ENCODE peak calls at places on chromosomes 12 and 14, in five cellular contexts. G is SJSA1, X is pancreas, U is lower lobe of right lung, S is foreskin keratinocyte. J is an unnamed sample. For H3K4me1, the result is how much of the 10 kb centered on the place peaks cover.

GRCh38 chr14:102819176-102819628 is 42.0 kb downstream of the TRAF3 start:
- DNase-seq in G (no peak), X (no peak), U (no peak), S (peak), J (no peak)

GRCh38 chr12:124002654-124003053 is 29.6 kb downstream of the ZNF664 start:
- DNase-seq in G (no peak), X (no peak), U (no peak), S (no peak), J (no peak)

GRCh38 chr12:131092911-131093901 is 139.5 kb downstream of the ADGRD1 start:
- DNase-seq in G (no peak), X (peak), U (peak), S (no peak), J (no peak)

GRCh38 chr14:71442503-71442902 is 489.7 kb upstream of the RGS6 start:
- DNase-seq in G (no peak), X (no peak), U (no peak), S (no peak), J (no peak)

GRCh38 chr14:105856676-105857222 is 330.4 kb downstream of the TMEM121 start:
- DNase-seq in G (no peak), X (no peak), U (no peak), S (no peak), J (no peak)

GRCh38 chr14:103688441-103688840 is 26.8 kb downstream of the XRCC3 start:
- DNase-seq in G (no peak), X (no peak), U (no peak), S (no peak), J (no peak)

GRCh38 chr12:105369014-105369413 is 38.5 kb downstream of the C12orf75 start:
- DNase-seq in G (no peak), X (no peak), U (no peak), S (no peak), J (no peak)

GRCh38 chr12:64097346-64098105 is 124.6 kb downstream of the KICS2 start:
- DNase-seq in G (no peak), X (no peak), U (no peak), S (no peak), J (no peak)

GRCh38 chr12:58233886-58234285 is 292.5 kb downstream of the ATP23 start:
- DNase-seq in G (no peak), X (no peak), U (no peak), S (no peak), J (no peak)

GRCh38 chr12:131990066-131990979 is 40.6 kb downstream of the EP400 start:
- DNase-seq in G (peak), X (no peak), U (no peak), S (no peak), J (peak)

GRCh38 chr12:67760586-67761275 is 112.2 kb downstream of the DYRK2 start:
- DNase-seq in G (no peak), X (no peak), U (no peak), S (no peak), J (no peak)

GRCh38 chr12:24975425-24975824 is 26.5 kb upstream of the BCAT1 start:
- DNase-seq in G (no peak), X (peak), U (no peak), S (no peak), J (no peak)

DNA sequence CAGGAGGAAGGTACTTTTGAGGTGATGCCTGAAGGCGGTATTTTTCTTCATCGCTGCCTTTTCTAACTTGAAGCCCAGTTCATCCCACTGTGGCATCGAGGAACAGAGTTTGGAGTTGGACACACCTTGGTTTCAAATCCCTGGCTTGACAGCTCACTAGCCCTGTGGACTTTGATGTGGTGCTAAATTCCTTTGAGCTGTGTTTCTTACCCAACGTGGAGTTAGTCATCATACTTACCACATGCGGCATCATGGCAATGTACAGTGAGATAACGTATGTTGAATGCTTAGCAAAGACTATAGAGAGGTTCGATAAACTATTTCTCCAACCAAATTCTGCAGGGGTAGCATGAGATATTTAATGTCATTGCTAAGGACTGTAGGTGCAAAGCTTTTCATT is 3.4 kb downstream of the PLEKHG3 start:
- DNase-seq in G (peak), X (no peak), U (no peak), S (peak), J (no peak)
- H3K4me1 ChIP-seq in G (under half), X (under half), U (half or more), S (under half), J (under half)

DNA sequence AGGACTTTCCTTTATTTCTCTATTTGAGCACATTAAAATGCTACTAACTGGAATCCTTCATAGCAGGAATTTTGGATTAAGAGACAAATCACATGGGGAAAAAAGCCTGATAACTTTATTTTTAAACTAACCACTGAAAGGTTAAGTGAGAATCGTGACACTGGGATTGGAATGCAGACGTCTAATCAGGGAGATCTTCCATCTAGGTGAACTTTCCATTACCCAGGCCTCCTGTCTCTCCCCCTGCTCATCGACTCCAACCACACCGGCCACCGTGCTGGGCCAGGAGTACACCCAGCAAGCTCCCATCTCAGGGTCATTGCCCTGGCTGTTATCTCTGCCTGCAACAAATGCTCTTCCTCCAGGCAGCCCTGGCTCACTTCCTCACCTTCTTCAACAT is 19.0 kb downstream of the PTGER2 start:
- DNase-seq in G (no peak), X (no peak), U (no peak), S (no peak), J (no peak)
- H3K27ac ChIP-seq in G (no peak), X (no peak), U (no peak), S (no peak), J (no peak)

DNA sequence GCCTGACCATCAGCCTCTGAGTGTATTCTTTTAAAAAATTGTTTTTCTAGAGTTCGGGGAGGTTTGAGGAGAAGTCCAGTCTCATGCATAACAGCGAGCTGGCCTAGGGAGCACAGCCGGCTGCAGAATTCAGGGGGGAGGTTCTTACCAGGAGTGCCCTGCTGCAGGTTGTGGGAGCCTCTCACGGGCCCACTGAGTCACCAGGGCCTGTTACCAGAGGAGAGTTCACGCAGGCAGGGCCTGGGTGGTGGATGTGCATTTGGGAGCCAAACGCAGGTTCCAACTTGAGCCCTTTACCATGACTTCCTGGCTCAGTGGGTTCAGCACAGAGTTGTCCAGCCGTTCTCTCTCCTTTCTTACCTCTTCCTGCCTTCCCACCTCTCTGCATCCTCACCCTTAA is 14.4 kb downstream of the CD9 start:
- DNase-seq in G (no peak), X (no peak), U (no peak), S (peak), J (no peak)
- H3K4me1 ChIP-seq in G (half or more), X (under half), U (half or more), S (half or more), J (under half)

GRCh38 chr12:27571463-27571862 is 47.5 kb downstream of the PPFIBP1 start:
- DNase-seq in G (peak), X (no peak), U (no peak), S (peak), J (no peak)

GRCh38 chr12:27573972-27574371 is 50.0 kb downstream of the PPFIBP1 start:
- DNase-seq in G (peak), X (no peak), U (no peak), S (no peak), J (peak)

GRCh38 chr12:27575099-27575779 is 51.2 kb downstream of the PPFIBP1 start:
- DNase-seq in G (peak), X (no peak), U (no peak), S (no peak), J (no peak)

GRCh38 chr12:27575780-27576154 is 51.8 kb downstream of the PPFIBP1 start:
- DNase-seq in G (peak), X (no peak), U (no peak), S (no peak), J (no peak)

GRCh38 chr12:27572486-27573255 is 48.7 kb downstream of the PPFIBP1 start:
- DNase-seq in G (peak), X (no peak), U (no peak), S (no peak), J (no peak)
- H3K27ac ChIP-seq in G (peak), X (no peak), U (no peak), S (peak), J (no peak)

GRCh38 chr14:92652413-92653151 is 95.8 kb downstream of the LGMN start:
- DNase-seq in G (no peak), X (no peak), U (no peak), S (no peak), J (no peak)
- H3K4me1 ChIP-seq in G (under half), X (under half), U (half or more), S (under half), J (under half)

GRCh38 chr14:73426877-73427276 is 31.5 kb downstream of the NUMB start:
- DNase-seq in G (peak), X (no peak), U (no peak), S (no peak), J (no peak)
- H3K27ac ChIP-seq in G (peak), X (peak), U (peak), S (no peak), J (no peak)

GRCh38 chr14:99540196-99541032 is 59.2 kb downstream of the CCNK start:
- DNase-seq in G (no peak), X (no peak), U (no peak), S (no peak), J (no peak)

GRCh38 chr14:99542566-99542965 is 61.4 kb downstream of the CCNK start:
- DNase-seq in G (no peak), X (no peak), U (no peak), S (no peak), J (no peak)

GRCh38 chr14:99539503-99539902 is 58.3 kb downstream of the CCNK start:
- DNase-seq in G (no peak), X (no peak), U (no peak), S (no peak), J (no peak)

GRCh38 chr14:99541677-99542470 is 60.7 kb downstream of the CCNK start:
- DNase-seq in G (no peak), X (no peak), U (no peak), S (no peak), J (no peak)

DNA sequence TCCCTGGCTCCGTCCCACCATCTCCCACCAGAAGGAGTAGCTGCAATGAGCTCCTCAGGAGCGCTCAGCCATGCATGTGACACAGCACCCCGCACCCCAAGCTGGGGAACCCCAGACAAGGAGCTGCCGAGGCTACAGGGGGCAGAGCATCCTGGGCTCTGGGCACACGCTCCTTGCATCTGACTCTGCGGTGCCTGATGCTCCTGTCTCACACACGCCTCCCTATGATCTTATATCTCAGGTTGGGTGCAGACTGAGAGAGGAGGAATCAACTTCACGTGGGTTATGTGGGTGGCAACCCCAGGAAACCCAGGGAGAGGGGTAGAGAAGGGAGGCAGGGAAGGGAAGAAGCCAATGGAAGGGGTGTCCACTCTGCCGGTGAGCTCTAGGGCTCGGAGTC is 60.0 kb downstream of the CCNK start:
- DNase-seq in G (no peak), X (no peak), U (no peak), S (no peak), J (no peak)
- H3K4me1 ChIP-seq in G (under half), X (under half), U (under half), S (under half), J (under half)

J was measured in A673.